ENCODE peak calls at places on chromosomes 2 and 18, in six cellular contexts. Q, V, D, S, H and X are unnamed samples. For H3K9me3, the result is how much of the 10 kb centered on the place peaks cover.

GRCh38 chr18:44988821-44989587 is 308.3 kb downstream of the SETBP1 start:
- DNase-seq in Q (no peak), V (no peak), D (no peak), S (no peak), H (no peak), X (no peak)

GRCh38 chr2:120863173-120863545 is 127.5 kb downstream of the GLI2 start:
- DNase-seq in Q (no peak), V (no peak), D (no peak), S (no peak), H (no peak), X (no peak)

GRCh38 chr2:46458763-46459505 is 20.4 kb upstream of the TMEM247 start:
- DNase-seq in Q (no peak), V (no peak), D (no peak), S (peak), H (peak), X (peak)

GRCh38 chr2:79630060-79630459 is 117.2 kb downstream of the CTNNA2 start:
- DNase-seq in Q (no peak), V (no peak), D (no peak), S (no peak), H (no peak), X (no peak)

GRCh38 chr18:22427797-22428549 is 10.3 kb upstream of the CTAGE1 start:
- DNase-seq in Q (no peak), V (peak), D (no peak), S (no peak), H (no peak), X (no peak)

GRCh38 chr2:12419803-12420202 is 296.9 kb upstream of the TRIB2 start:
- DNase-seq in Q (no peak), V (no peak), D (no peak), S (no peak), H (no peak), X (no peak)

GRCh38 chr2:38444247-38444646 is 67.2 kb upstream of the ATL2 start:
- DNase-seq in Q (no peak), V (no peak), D (no peak), S (no peak), H (no peak), X (no peak)

GRCh38 chr18:3217930-3218647 is 1.7 kb downstream of the MYOM1 start:
- DNase-seq in Q (no peak), V (peak), D (no peak), S (peak), H (no peak), X (no peak)

GRCh38 chr2:18312818-18313217 is 247.6 kb downstream of the RDH14 start:
- DNase-seq in Q (no peak), V (no peak), D (no peak), S (no peak), H (no peak), X (no peak)

GRCh38 chr18:77107218-77107815 is 25.3 kb downstream of the MBP start:
- DNase-seq in Q (no peak), V (no peak), D (no peak), S (peak), H (no peak), X (no peak)

DNA sequence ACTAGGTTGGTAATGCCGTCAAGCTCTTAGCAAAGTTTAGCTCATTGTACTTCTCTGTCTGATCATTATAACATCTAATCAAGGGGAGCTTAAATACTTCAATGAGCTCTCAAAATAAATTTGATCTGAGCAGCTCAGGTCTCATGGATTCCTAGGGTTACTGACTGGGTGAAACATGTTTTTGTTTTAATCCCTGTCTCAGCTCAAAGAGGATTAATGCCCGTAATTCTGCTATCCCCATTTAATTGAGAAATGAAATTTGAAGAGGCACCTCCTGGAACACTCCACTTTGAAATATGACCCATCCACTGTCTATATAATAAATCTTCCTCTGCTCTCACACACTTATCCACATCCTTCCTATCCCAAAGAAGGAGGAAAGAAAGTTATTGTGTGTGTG is 2082.5 kb upstream of the PIK3C3 start:
- DNase-seq in Q (no peak), V (no peak), D (no peak), S (no peak), H (no peak), X (no peak)
- H3K27ac ChIP-seq in Q (no peak), V (no peak), D (no peak), S (no peak), H (no peak), X (no peak)

GRCh38 chr2:158031371-158031770 is 70.3 kb upstream of the UPP2 start:
- DNase-seq in Q (no peak), V (no peak), D (no peak), S (no peak), H (no peak), X (peak)
- TF ChIP-seq CTCF in Q (no peak), V (no peak), D (no peak), S (no peak), H (no peak), X (no peak)

GRCh38 chr2:147325955-147326354 is 518.9 kb upstream of the ACVR2A start:
- DNase-seq in Q (no peak), V (no peak), D (no peak), S (no peak), H (no peak), X (no peak)

DNA sequence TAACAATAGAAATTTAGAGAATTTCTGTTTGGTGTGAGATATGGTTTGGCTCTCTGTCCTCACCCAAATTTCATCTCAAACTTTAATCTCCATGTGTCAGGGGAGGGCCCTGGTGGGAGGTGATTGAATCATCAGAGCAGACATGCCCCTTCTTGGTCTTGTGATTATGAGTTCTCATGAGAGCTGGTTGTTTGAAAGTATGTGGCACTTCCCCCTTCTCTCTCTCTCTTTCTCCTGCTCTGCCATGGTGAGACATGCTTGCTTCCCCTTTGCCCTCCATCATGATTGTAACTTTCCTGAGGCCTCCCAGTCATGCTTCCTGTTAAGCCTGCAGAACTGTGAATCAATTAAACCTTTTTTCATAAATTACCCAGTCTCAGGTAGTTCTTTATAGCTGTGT is 524.7 kb upstream of the ACVR2A start:
- DNase-seq in Q (no peak), V (no peak), D (no peak), S (no peak), H (no peak), X (no peak)
- H3K9me3 ChIP-seq in Q (under half), V (under half), D (under half), S (under half), H (under half), X (under half)

DNA sequence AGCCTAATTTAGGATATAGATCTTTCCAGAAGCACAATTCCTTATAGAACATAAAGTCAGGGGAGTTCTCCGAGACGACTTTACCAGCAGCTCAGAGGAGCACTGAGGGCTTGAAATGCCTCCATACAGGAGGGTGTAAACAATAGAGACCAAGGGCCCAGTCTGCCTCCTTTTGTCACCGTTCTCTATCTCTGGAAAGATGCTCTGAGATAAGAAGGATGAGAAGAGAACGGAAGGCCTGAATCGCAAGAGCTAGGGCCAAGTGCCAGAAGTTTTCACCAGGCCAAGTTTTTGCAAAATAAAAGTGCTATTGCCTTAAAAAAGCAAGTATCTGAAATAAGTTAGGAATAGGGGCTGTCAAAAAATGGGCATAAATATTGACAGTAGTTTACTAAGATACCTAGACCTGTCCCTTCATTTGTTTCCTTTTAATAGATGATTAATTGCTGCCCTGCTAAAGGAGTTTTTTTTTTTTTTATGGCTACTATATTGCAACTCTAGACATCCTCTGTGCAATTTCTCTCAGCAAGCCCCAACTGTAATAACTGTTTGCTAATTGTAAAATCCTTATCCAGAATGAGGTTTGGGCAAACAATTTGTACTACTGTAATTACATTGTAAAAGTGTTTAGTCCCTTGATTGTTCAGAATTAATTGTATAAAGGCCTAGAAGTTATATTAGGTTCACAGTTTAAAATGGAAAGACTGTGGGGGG is 3.9 kb upstream of the MEIS1 start:
- DNase-seq in Q (peak), V (no peak), D (no peak), S (no peak), H (peak), X (no peak)
- H3K27ac ChIP-seq in Q (peak), V (no peak), D (no peak), S (no peak), H (no peak), X (no peak)

GRCh38 chr2:127639111-127639474 is 6.9 kb upstream of the GPR17 start:
- DNase-seq in Q (no peak), V (no peak), D (no peak), S (no peak), H (no peak), X (no peak)
- TF ChIP-seq CTCF in Q (no peak), V (no peak), D (no peak), S (no peak), H (no peak), X (no peak)

DNA sequence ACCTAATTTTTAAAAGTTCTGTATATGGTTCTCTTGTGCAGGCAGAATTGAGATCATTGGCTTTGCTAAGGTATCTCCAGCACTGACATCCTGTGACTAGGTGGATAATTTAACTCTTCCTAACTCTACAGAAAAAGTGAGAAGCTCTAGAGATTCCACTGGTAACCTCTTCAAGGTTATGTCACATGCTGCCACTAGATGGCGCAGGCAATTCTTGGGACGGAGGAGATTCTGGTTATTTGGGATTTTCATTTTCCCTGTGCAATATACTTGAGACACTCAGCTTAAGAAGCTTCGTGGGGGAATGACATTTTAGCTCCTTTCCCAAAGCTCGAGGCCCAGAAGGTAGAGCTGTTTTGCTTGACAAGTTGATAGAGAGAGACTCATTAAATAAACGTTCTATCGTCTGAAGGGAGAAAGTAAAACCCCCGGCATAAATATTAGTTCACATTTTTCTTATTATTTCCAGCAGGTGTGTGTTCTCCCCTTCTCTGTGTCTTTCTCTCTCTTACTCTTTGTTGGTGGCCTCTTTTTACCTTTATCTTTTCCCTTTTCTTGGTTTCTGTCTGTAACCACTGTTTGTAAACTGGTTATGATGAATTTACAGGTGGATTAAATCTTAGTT is 26.6 kb upstream of the LANCL1 start:
- DNase-seq in Q (peak), V (peak), D (peak), S (peak), H (no peak), X (peak)
- H3K9me3 ChIP-seq in Q (under half), V (under half), D (under half), S (under half), H (under half), X (under half)

GRCh38 chr18:79506191-79507075 is 110.7 kb downstream of the NFATC1 start:
- DNase-seq in Q (peak), V (no peak), D (no peak), S (no peak), H (no peak), X (no peak)
- H3K27ac ChIP-seq in Q (peak), V (peak), D (no peak), S (no peak), H (peak), X (peak)